ENCODE peak calls at places on chromosomes 7 and 10, in ten cellular contexts. O, X, K, D, I, E, P, Z, N and J are unnamed samples.

GRCh38 chr10:44864042-44864436 is 47.1 kb upstream of the TMEM72 start:
- DNase-seq in O (peak; percentile 64), X (no peak), K (no peak), D (peak; percentile 62), I (peak; percentile 8), E (peak; percentile 25), P (no peak), Z (peak; percentile 38), N (no peak), J (no peak)

GRCh38 chr10:31419394-31420063 is 100.5 kb downstream of the ZEB1 start:
- DNase-seq in O (no peak), X (no peak), K (no peak), D (no peak), I (no peak), E (peak; percentile 78), P (no peak), Z (no peak), N (no peak), J (no peak)

GRCh38 chr7:112422842-112423496 is 27.3 kb upstream of the IFRD1 start:
- DNase-seq in O (peak; percentile 50), X (peak; percentile 9), K (peak; percentile 71), D (peak; percentile 97), I (no peak), E (peak; percentile 92), P (no peak), Z (peak; percentile 85), N (no peak), J (peak; percentile 90)

GRCh38 chr7:36547361-36547760 is 157.7 kb downstream of the ANLN start:
- DNase-seq in O (no peak), X (no peak), K (peak; percentile 25), D (no peak), I (no peak), E (no peak), P (no peak), Z (no peak), N (no peak), J (no peak)

GRCh38 chr7:130352335-130353074 is 7.9 kb downstream of the CPA5 start:
- DNase-seq in O (no peak), X (no peak), K (peak; percentile 89), D (no peak), I (no peak), E (peak; percentile 72), P (no peak), Z (no peak), N (no peak), J (no peak)

GRCh38 chr7:82183633-82184032 is 259.9 kb downstream of the CACNA2D1 start:
- DNase-seq in O (no peak), X (no peak), K (no peak), D (no peak), I (no peak), E (peak; percentile 95), P (no peak), Z (no peak), N (no peak), J (no peak)

GRCh38 chr7:159204664-159205063 is 60.0 kb upstream of the VIPR2 start:
- DNase-seq in O (no peak), X (no peak), K (no peak), D (no peak), I (no peak), E (no peak), P (no peak), Z (no peak), N (no peak), J (no peak)

GRCh38 chr10:87177-88080 is 38.3 kb upstream of the TUBB8 start:
- DNase-seq in O (no peak), X (no peak), K (no peak), D (no peak), I (no peak), E (no peak), P (no peak), Z (no peak), N (no peak), J (peak; percentile 48)

GRCh38 chr10:132674311-132674710 is 111.6 kb downstream of the NKX6-2 start:
- DNase-seq in O (no peak), X (no peak), K (no peak), D (no peak), I (no peak), E (no peak), P (no peak), Z (no peak), N (no peak), J (no peak)

GRCh38 chr10:63364918-63365317 is 100.9 kb downstream of the JMJD1C start:
- DNase-seq in O (no peak), X (no peak), K (no peak), D (no peak), I (no peak), E (no peak), P (no peak), Z (no peak), N (no peak), J (no peak)

GRCh38 chr7:28903779-28904538 is 54.2 kb downstream of the TRIL start:
- DNase-seq in O (no peak), X (no peak), K (no peak), D (no peak), I (no peak), E (peak; percentile 4), P (no peak), Z (no peak), N (no peak), J (no peak)

GRCh38 chr10:17227367-17228080 is 517 bp upstream of the VIM start:
- DNase-seq in O (no peak), X (no peak), K (no peak), D (peak; percentile 37), I (no peak), E (peak; percentile 57), P (no peak), Z (no peak), N (no peak), J (no peak)

GRCh38 chr10:23073527-23073926 is 21.9 kb upstream of the MSRB2 start:
- DNase-seq in O (no peak), X (no peak), K (no peak), D (no peak), I (no peak), E (no peak), P (no peak), Z (no peak), N (no peak), J (no peak)

GRCh38 chr10:60040003-60040662 is 133.8 kb upstream of the CCDC6 start:
- DNase-seq in O (no peak), X (no peak), K (no peak), D (no peak), I (no peak), E (peak; percentile 10), P (no peak), Z (no peak), N (no peak), J (no peak)

GRCh38 chr7:116354546-116355422 is 144.4 kb downstream of the TES start:
- DNase-seq in O (peak; percentile 10), X (peak; percentile 17), K (no peak), D (peak; percentile 97), I (no peak), E (peak; percentile 95), P (no peak), Z (peak; percentile 69), N (no peak), J (no peak)

GRCh38 chr10:127973810-127974311 is 67.0 kb downstream of the PTPRE start:
- DNase-seq in O (no peak), X (no peak), K (no peak), D (peak; percentile 60), I (no peak), E (no peak), P (no peak), Z (no peak), N (no peak), J (no peak)

GRCh38 chr7:7568553-7568952 is 1.9 kb downstream of the MIOS start:
- DNase-seq in O (no peak), X (no peak), K (no peak), D (no peak), I (no peak), E (no peak), P (no peak), Z (no peak), N (no peak), J (no peak)

GRCh38 chr7:137932881-137933269 is 69.0 kb downstream of the CREB3L2 start:
- DNase-seq in O (no peak), X (no peak), K (no peak), D (peak; percentile 62), I (no peak), E (peak; percentile 93), P (no peak), Z (no peak), N (no peak), J (no peak)

GRCh38 chr7:22427855-22428254 is 70.9 kb upstream of the RAPGEF5 start:
- DNase-seq in O (no peak), X (no peak), K (no peak), D (no peak), I (no peak), E (no peak), P (no peak), Z (no peak), N (no peak), J (no peak)

GRCh38 chr7:151368136-151368571 is 26.5 kb downstream of the NUB1 start:
- DNase-seq in O (peak; percentile 89), X (peak; percentile 88), K (peak; percentile 69), D (peak; percentile 90), I (peak; percentile 14), E (peak; percentile 72), P (peak; percentile 68), Z (peak; percentile 88), N (peak; percentile 47), J (peak; percentile 92)

GRCh38 chr7:155237730-155238129 is 59.9 kb upstream of the INSIG1 start:
- DNase-seq in O (no peak), X (no peak), K (no peak), D (no peak), I (no peak), E (no peak), P (no peak), Z (no peak), N (no peak), J (no peak)

GRCh38 chr7:98810166-98810802 is 59.5 kb downstream of the TMEM130 start:
- DNase-seq in O (no peak), X (no peak), K (peak; percentile 72), D (no peak), I (no peak), E (no peak), P (no peak), Z (no peak), N (no peak), J (no peak)

GRCh38 chr10:106959521-106959920 is 205.0 kb downstream of the SORCS1 start:
- DNase-seq in O (no peak), X (no peak), K (no peak), D (no peak), I (no peak), E (no peak), P (no peak), Z (no peak), N (no peak), J (no peak)

GRCh38 chr7:152706465-152706864 is 30.5 kb upstream of the XRCC2 start:
- DNase-seq in O (no peak), X (no peak), K (no peak), D (no peak), I (no peak), E (no peak), P (no peak), Z (no peak), N (no peak), J (no peak)

GRCh38 chr10:86071145-86071544 is 295.4 kb downstream of the GRID1 start:
- DNase-seq in O (no peak), X (no peak), K (no peak), D (no peak), I (no peak), E (no peak), P (no peak), Z (no peak), N (no peak), J (no peak)

GRCh38 chr7:4246536-4246935 is 435.6 kb upstream of the FOXK1 start:
- DNase-seq in O (no peak), X (no peak), K (no peak), D (no peak), I (no peak), E (no peak), P (no peak), Z (no peak), N (no peak), J (no peak)

GRCh38 chr7:123303926-123304325 is 104.2 kb upstream of the SLC13A1 start:
- DNase-seq in O (no peak), X (no peak), K (no peak), D (no peak), I (no peak), E (no peak), P (no peak), Z (no peak), N (no peak), J (no peak)